ENCODE peak calls at places on chromosomes 16 and 17, in four cellular contexts. J is aorta; N is naive thymus-derived CD4-positive, alpha-beta T cell; G is AG10803. Z is an unnamed sample.
A peak's percentile ranks its signal among the peaks of the same experiment; 100 is the strongest.

GRCh38 chr17:10614536-10615155 is 42.5 kb downstream of the MYH3 start:
- DNase-seq in N (no peak), J (no peak), G (peak; percentile 70), Z (no peak)

GRCh38 chr16:68999114-68999513 is 106.3 kb upstream of the HAS3 start:
- DNase-seq in N (no peak), J (no peak), G (no peak), Z (no peak)

GRCh38 chr16:49312389-49312990 is 30.9 kb upstream of the CBLN1 start:
- DNase-seq in N (no peak), J (no peak), G (no peak), Z (no peak)

GRCh38 chr17:18139949-18140348 is 31.4 kb downstream of the MYO15A start:
- DNase-seq in N (no peak), J (no peak), G (peak; percentile 10), Z (no peak)

GRCh38 chr17:80619535-80620235 is 75.0 kb downstream of the RPTOR start:
- DNase-seq in J (no peak), N (no peak), G (no peak), Z (no peak)

GRCh38 chr16:4052801-4053662 is 63.2 kb downstream of the ADCY9 start:
- DNase-seq in J (peak; percentile 82), N (no peak), G (peak; percentile 92), Z (no peak)

GRCh38 chr17:76512366-76513305 is 11.4 kb upstream of the RHBDF2 start:
- DNase-seq in G (no peak), J (no peak), N (no peak), Z (no peak)

GRCh38 chr16:63461248-63461841 is 1425.1 kb upstream of the CDH8 start:
- DNase-seq in J (no peak), G (peak; percentile 42), N (no peak), Z (peak; percentile 7)

GRCh38 chr17:72477529-72477928 is 356.7 kb downstream of the SOX9 start:
- DNase-seq in N (no peak), G (no peak), J (no peak), Z (no peak)

GRCh38 chr16:89152831-89153700 is 18.5 kb upstream of the CDH15 start:
- DNase-seq in N (no peak), J (no peak), G (no peak), Z (no peak)

GRCh38 chr17:78796134-78796900 is 14.2 kb upstream of the CYTH1 start:
- DNase-seq in N (no peak), J (peak; percentile 40), G (no peak), Z (no peak)

GRCh38 chr17:61457226-61457983 is 5.2 kb downstream of the TBX4 start:
- DNase-seq in G (no peak), J (peak; percentile 72), N (no peak), Z (no peak)
- H3K4me3 ChIP-seq in G (no peak overlapping the region), J (no peak overlapping the region), N (no peak overlapping the region), Z (peak overlapping the region; percentile 23)

GRCh38 chr17:44558349-44559287 is 1.3 kb downstream of the FZD2 start:
- DNase-seq in J (peak; percentile 78), G (no peak), N (no peak), Z (no peak)
- H3K4me3 ChIP-seq in J (peak overlapping the region; percentile 67), G (peak overlapping the region; percentile 78), N (peak overlapping the region; percentile 33), Z (peak overlapping the region; percentile 57)

GRCh38 chr17:12709063-12709462 is 43.4 kb downstream of the MYOCD start:
- DNase-seq in J (no peak), G (peak; percentile 13), N (no peak), Z (no peak)

GRCh38 chr17:12712415-12712814 is 46.7 kb downstream of the MYOCD start:
- DNase-seq in J (no peak), G (no peak), N (no peak), Z (no peak)

GRCh38 chr17:12712941-12713340 is 47.3 kb downstream of the MYOCD start:
- DNase-seq in N (no peak), G (peak; percentile 15), J (no peak), Z (no peak)
- H3K4me3 ChIP-seq in N (no peak overlapping the region), G (no peak overlapping the region), J (no peak overlapping the region), Z (no peak overlapping the region)

DNA sequence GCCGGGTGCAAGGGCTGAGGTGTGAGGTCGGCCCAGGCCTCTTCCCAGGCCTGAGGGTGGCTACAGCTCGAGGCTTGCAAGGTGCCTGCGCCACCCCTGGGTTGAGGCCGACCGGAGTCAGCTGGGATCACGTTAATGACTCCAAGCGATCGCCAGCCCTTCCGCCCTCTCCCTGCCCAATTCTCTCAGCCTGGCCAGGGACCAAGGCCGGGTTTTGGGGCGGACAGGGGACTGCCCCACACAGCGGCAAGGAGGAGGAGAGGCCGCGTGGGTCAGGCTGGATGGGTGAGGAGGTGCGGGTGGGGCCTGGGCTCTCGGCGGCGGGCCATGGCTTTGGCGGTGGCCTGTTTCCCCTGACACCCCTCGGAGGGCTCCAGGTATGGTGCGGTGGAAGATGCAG is 3.2 kb upstream of the WDR24 start:
- DNase-seq in G (no peak), N (no peak), J (no peak), Z (no peak)
- H3K4me3 ChIP-seq in G (no peak overlapping the region), N (no peak overlapping the region), J (no peak overlapping the region), Z (no peak overlapping the region)

GRCh38 chr17:35089846-35090193 is 26.3 kb upstream of the RFFL start:
- DNase-seq in G (peak; percentile 30), N (no peak), J (no peak), Z (no peak)
- H3K4me3 ChIP-seq in G (peak overlapping the region; percentile 56), N (peak overlapping the region; percentile 61), J (no peak overlapping the region), Z (peak overlapping the region; percentile 34)

Z was measured in HFF-Myc.